ENCODE peak calls at places on chromosomes 2 and 18, in four cellular contexts. U is LoVo, L is myocyte, G is DMS153. X is an unnamed sample.

GRCh38 chr2:10301946-10302478 is 692 bp upstream of the HPCAL1 start:
- DNase-seq in L (no peak), G (peak), U (no peak), X (no peak)

GRCh38 chr2:121044412-121044811 is 240.6 kb downstream of the TFCP2L1 start:
- DNase-seq in L (no peak), U (no peak), G (no peak), X (no peak)

GRCh38 chr2:42274872-42275271 is 86.1 kb downstream of the COX7A2L start:
- DNase-seq in L (no peak), G (no peak), U (no peak), X (no peak)

GRCh38 chr2:142190805-142191204 is 60.0 kb upstream of the LRP1B start:
- DNase-seq in G (no peak), U (no peak), L (no peak), X (no peak)

GRCh38 chr2:218429951-218430692 is 11.2 kb downstream of the VIL1 start:
- DNase-seq in L (no peak), U (no peak), G (no peak), X (no peak)

GRCh38 chr18:63317556-63317946 is 2.0 kb downstream of the BCL2 start:
- DNase-seq in U (no peak), G (no peak), L (no peak), X (no peak)

GRCh38 chr2:232537079-232537478 is 2.4 kb upstream of the CHRNG start:
- DNase-seq in L (peak), G (no peak), U (no peak), X (no peak)

GRCh38 chr2:205438241-205438640 is 244.1 kb upstream of the NRP2 start:
- DNase-seq in L (no peak), G (no peak), U (no peak), X (no peak)

GRCh38 chr18:76451475-76452331 is 43.3 kb downstream of the ZNF516 start:
- DNase-seq in G (no peak), L (no peak), U (no peak), X (peak)

GRCh38 chr2:64214281-64215115 is 70.3 kb upstream of the PELI1 start:
- DNase-seq in G (peak), U (peak), L (peak), X (no peak)

GRCh38 chr2:66691199-66691975 is 256.5 kb downstream of the MEIS1 start:
- DNase-seq in G (no peak), L (no peak), U (no peak), X (no peak)

X was measured in NCI-H2029 treated with DMSO at 0.1 percent for 48 hours.